ENCODE peak calls at places on chromosomes 11 and 22, in four cellular contexts. J, T, H and Z are unnamed samples.

GRCh38 chr11:69652999-69653398 is 12.0 kb downstream of the CCND1 start:
- DNase-seq in J (no peak), T (no peak), H (no peak), Z (peak)

GRCh38 chr11:120089036-120090001 is 48.6 kb downstream of the TRIM29 start:
- DNase-seq in J (no peak), T (no peak), H (no peak), Z (no peak)

GRCh38 chr11:109034341-109034696 is 369.4 kb downstream of the DDX10 start:
- DNase-seq in J (no peak), T (no peak), H (peak), Z (no peak)

GRCh38 chr22:37337204-37337943 is 55.1 kb downstream of the CYTH4 start:
- DNase-seq in J (no peak), T (no peak), H (peak), Z (no peak)

GRCh38 chr11:104830080-104830479 is 68.2 kb downstream of the CASP12 start:
- DNase-seq in J (no peak), T (no peak), H (peak), Z (no peak)

GRCh38 chr11:83510530-83511449 is 224.6 kb upstream of the CCDC90B start:
- DNase-seq in J (no peak), T (no peak), H (no peak), Z (no peak)

GRCh38 chr11:72048718-72049460 is 31.5 kb downstream of the NUMA1 start:
- DNase-seq in J (no peak), T (no peak), H (no peak), Z (no peak)

GRCh38 chr11:833849-834311 is 1.1 kb downstream of the CD151 start:
- DNase-seq in J (no peak), T (no peak), H (no peak), Z (no peak)

GRCh38 chr22:32308191-32308590 is 49.5 kb upstream of the RFPL3 start:
- DNase-seq in J (no peak), T (no peak), H (no peak), Z (no peak)

GRCh38 chr22:20741634-20742581 is 32.0 kb upstream of the SERPIND1 start:
- DNase-seq in J (peak), T (no peak), H (peak), Z (peak)

GRCh38 chr11:328012-328411 is 7.4 kb upstream of the IFITM3 start:
- DNase-seq in J (no peak), T (no peak), H (no peak), Z (no peak)

GRCh38 chr11:63961608-63962412 is 12.6 kb upstream of the COX8A start:
- DNase-seq in J (no peak), T (no peak), H (peak), Z (no peak)

GRCh38 chr11:35947437-35947836 is 3.6 kb downstream of the LDLRAD3 start:
- DNase-seq in J (no peak), T (no peak), H (no peak), Z (no peak)
- TF ChIP-seq CHD1 in J (no peak), T (no peak), H (no peak), Z (no peak)

DNA sequence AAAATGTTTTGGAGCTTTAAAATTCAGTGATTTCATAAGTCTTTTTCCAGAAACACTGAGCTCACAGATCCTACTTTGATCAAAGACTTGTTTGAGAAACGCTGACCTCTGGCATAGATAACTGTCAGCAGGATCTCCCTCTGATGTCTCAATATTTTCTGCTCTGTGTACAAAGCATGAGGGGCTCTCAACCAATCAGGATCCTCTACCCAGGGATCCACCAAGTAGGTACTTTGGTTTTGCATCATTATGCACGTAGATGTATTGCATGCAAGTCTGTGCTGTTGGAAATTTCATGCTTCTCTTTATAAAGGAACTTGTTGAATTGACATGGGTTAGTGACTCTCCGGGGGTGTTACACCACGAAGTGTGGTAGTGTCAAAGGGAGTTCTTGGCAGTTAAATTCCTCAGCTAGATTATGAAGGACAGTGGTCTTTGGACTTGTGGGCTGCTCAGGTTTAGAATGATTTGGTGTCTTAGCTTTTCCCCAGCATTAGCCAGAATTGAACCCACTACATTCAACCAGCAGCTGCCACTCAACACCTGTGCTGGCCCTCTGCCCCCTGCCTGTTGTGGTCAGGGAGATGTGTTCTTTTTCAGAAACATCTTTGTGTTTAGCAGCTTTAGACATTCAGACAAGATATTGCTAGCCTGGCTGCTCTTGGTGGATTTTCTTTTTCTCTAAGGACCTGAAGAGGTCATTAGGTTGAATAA is 1.7 kb upstream of the DIXDC1 start:
- DNase-seq in J (no peak), T (no peak), H (peak), Z (no peak)
- TF ChIP-seq POLR2A in J (no peak), T (no peak), H (no peak), Z (no peak)

GRCh38 chr11:73195191-73196007 is 22.7 kb upstream of the P2RY2 start:
- DNase-seq in J (no peak), T (no peak), H (no peak), Z (no peak)
- TF ChIP-seq CHD1 in J (no peak), T (no peak), H (no peak), Z (no peak)

DNA sequence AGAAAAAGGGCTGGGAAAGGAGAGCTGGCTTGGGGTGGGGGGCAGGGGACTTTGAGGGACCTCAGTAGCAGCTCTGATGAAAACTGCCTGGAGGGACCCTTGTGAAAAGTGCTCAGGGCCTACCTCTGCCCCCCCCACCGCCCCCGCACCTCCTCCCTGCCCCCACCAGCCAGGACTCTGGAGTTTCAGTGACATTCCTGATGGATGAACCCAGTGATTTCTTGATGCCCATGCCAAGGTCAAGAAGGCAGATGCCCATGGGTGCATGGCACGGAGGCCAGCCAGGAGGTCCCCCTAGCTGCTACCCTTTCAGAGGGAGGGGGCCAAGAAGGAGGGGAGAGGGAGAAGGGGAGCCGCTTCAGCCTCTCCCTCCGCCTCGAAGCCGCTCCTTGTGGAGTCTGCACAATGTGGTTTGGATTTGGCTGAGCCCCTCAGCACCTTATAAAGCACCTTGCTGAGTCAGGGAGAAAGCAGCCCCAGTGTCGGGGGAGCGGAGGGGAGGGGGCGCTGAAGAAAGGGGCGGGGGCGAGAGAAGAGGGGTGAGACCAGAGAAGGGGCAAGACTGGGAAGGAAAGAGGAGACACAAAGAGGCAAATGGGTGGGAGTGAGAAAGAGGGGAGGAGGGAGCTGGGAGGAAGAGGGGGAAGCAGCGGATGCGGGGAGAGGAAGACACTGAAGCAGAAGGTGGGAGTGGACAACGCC is 2.1 kb upstream of the CLCF1 start:
- DNase-seq in J (peak), T (no peak), H (no peak), Z (no peak)
- TF ChIP-seq POLR2A in J (no peak), T (no peak), H (no peak), Z (no peak)

GRCh38 chr22:41883400-41883799 is 31.5 kb downstream of the SHISA8 start:
- DNase-seq in J (no peak), T (no peak), H (no peak), Z (no peak)

GRCh38 chr22:41876675-41877074 is 38.2 kb downstream of the SHISA8 start:
- DNase-seq in J (no peak), T (no peak), H (no peak), Z (no peak)

GRCh38 chr22:41876275-41876674 is 38.6 kb downstream of the SHISA8 start:
- DNase-seq in J (no peak), T (no peak), H (peak), Z (no peak)

GRCh38 chr22:41885116-41885515 is 29.8 kb downstream of the SHISA8 start:
- DNase-seq in J (no peak), T (no peak), H (no peak), Z (no peak)

DNA sequence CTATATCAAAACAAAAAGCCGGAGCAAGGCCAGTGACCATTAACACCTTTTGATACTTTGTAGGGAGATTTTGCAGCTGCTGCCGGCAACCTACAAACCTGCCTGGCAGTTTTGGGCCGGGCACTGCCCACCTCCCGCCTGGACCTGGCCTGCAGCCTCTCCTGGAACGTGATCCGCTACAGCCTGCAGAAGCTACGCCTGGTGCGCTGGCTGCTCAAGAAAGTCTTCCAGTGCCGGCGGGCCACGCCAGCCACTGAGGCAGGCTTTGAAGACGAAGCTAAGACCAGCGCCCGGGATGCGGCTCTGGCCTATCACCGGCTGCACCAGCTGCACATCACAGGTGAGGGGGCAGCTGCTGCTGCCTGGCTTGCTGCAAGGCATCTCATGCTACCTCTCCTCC is 34.2 kb downstream of the SHISA8 start:
- DNase-seq in J (no peak), T (no peak), H (no peak), Z (no peak)
- TF ChIP-seq CHD1 in J (no peak), T (no peak), H (no peak), Z (no peak)